ENCODE peak calls at places on chromosomes 16 and 17, in five cellular contexts. L, K, D, J and B are unnamed samples.

GRCh38 chr16:52383640-52384292 is 163.2 kb downstream of the TOX3 start:
- DNase-seq in K (no peak), J (no peak), D (no peak), L (no peak), B (no peak)

GRCh38 chr17:31085563-31085962 is 9.2 kb upstream of the NF1 start:
- DNase-seq in J (no peak), L (peak), K (no peak), D (no peak), B (no peak)

GRCh38 chr17:68612228-68612922 is 11.2 kb upstream of the FAM20A start:
- DNase-seq in J (no peak), K (no peak), D (no peak), L (no peak), B (no peak)

GRCh38 chr16:66298006-66298405 is 68.5 kb upstream of the CDH5 start:
- DNase-seq in J (no peak), D (no peak), K (no peak), L (no peak), B (no peak)

GRCh38 chr16:11328172-11329079 is 16.8 kb upstream of the RMI2 start:
- DNase-seq in L (peak), D (peak), J (peak), K (no peak), B (no peak)

GRCh38 chr17:28548417-28549130 is 3.9 kb downstream of the UNC119 start:
- DNase-seq in D (no peak), K (no peak), L (no peak), J (no peak), B (no peak)

GRCh38 chr16:81652798-81653505 is 126.1 kb upstream of the PLCG2 start:
- DNase-seq in D (no peak), L (no peak), K (no peak), J (no peak), B (no peak)

GRCh38 chr17:28350271-28350670 is 7.1 kb downstream of the POLDIP2 start:
- DNase-seq in D (no peak), L (no peak), J (no peak), K (no peak), B (no peak)

GRCh38 chr16:88532434-88533241 is 37.6 kb upstream of the ZC3H18 start:
- DNase-seq in K (no peak), L (no peak), D (no peak), J (no peak), B (no peak)

GRCh38 chr17:29977836-29978235 is 36.4 kb downstream of the EFCAB5 start:
- DNase-seq in D (no peak), J (no peak), K (no peak), L (peak), B (no peak)

GRCh38 chr16:81647527-81647926 is 131.6 kb upstream of the PLCG2 start:
- DNase-seq in J (peak), K (no peak), L (peak), D (peak), B (no peak)

GRCh38 chr17:62618647-62619412 is 8.6 kb upstream of the MRC2 start:
- DNase-seq in D (no peak), K (no peak), L (no peak), J (no peak), B (no peak)

GRCh38 chr16:89633064-89633631 is 19.7 kb downstream of the DPEP1 start:
- DNase-seq in K (no peak), L (peak), D (no peak), J (peak), B (no peak)

GRCh38 chr17:2867441-2868424 is 71.5 kb downstream of the RAP1GAP2 start:
- DNase-seq in L (peak), J (no peak), K (no peak), D (no peak), B (no peak)

GRCh38 chr16:81601008-81601428 is 156.4 kb downstream of the CMIP start:
- DNase-seq in J (no peak), L (peak), K (peak), D (peak), B (no peak)

GRCh38 chr16:85897384-85897783 is 1.6 kb upstream of the IRF8 start:
- DNase-seq in L (no peak), K (no peak), J (no peak), D (no peak), B (no peak)
- TF ChIP-seq CTCF in L (no peak), K (no peak), J (no peak), D (no peak), B (no peak)

DNA sequence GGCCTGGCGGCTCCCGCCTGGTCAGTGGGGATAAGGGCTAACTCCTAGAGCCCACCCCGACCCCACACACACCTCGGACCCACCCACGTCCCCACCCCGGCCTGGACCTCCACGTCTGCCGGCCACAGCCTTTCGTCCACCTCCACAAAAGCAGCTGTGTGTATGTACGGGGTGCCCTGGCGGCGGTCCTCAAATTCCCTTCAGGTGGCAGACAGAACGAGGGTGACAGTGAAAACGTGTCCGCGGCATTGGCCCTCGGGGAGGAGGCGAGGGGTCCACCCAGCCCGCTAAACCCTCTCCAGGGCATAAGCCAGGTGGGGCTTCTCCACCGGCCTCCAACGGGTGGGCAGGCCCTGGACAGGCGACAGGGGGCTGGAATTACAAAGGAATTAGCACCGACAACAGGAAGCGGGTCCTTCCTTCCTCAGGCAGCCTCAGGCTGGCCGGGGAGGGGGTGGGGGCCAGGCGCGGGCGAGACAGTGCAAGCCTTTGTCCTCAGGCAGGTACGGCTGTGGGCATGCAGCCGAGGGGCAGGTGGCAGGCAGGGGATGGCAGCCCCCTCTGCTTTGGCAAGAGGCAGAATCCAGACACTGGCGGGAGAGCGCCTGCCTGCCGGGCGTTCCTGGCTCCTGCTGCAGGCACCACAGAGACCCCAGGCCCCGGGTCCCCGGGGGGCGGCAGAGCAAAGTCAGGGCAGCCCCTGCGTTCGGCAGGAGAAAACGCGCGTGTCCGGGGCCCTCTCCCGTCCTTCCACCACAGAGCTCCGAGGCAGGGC is 12.3 kb upstream of the PITPNA start:
- DNase-seq in D (no peak), L (no peak), J (no peak), K (no peak), B (no peak)
- H3K27ac ChIP-seq in D (peak), L (no peak), J (no peak), K (peak), B (no peak)

DNA sequence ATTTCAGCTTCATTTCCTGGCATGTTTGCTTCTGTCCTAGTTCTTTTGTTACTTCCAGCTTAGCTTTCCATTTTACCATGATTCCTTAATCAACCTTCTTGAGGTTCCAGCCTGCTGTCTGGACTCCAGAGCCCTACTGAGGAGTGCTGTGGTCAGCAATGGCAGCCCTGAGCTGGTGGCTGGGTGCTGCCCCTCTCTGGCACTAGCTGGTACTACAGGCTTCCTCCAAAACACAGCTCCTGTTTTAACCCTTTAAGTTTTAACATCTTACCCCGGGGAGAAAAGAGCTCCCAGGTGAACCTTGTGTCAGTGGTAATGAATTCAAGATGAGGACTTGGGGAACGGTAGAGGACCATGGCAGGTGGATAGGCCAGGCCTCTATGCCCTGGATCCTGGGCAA is 395.5 kb downstream of the TMEM114 start:
- DNase-seq in D (no peak), J (no peak), K (no peak), L (no peak), B (no peak)
- TF ChIP-seq CTCF in D (peak), J (peak), K (no peak), L (no peak), B (no peak)

DNA sequence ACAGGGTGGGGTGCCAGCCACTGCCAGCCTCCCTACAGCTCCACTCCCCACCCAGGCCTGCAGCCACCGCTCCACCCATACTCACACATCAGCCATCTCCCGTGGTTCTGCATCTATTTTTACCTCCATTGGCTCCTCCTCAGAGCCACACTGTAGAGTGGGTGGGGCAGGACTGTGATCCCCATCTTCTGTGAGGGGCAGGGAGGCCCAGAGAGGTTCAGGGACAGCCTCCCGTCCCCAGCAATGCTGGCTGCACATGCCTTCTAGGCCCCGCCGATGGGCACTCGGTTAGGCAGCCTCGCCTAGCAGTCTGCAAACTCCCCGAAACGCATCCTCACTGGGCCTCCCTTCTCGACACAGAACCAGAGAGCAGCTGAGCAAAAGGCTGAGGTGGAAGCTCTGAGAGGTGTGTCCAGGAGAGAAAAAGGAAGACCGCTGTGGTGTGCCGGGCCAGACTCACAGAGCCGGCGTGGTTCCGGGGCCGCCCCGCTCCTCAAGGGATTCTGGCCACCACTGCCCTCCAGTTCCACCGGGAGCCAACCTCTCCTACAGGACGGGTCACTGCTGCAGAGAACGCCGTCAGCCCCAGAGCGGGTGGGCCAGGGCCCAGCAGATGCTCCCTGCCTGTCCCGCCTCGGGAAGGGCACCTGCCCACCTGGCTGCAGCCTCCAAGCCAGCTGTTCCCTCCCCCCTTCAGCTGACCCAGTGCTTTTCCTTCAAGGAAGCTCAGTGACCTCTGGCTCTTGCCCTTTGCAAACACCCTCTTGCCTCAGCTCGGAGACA is 71.8 kb downstream of the ABR start:
- DNase-seq in J (no peak), K (no peak), D (peak), L (no peak), B (no peak)
- H3K27ac ChIP-seq in J (peak), K (peak), D (peak), L (no peak), B (peak)